ENCODE peak calls at places on chromosomes 6 and 20, in seven cellular contexts. J is kidney; S is CD8-positive, alpha-beta T cell; X is WTC11; F is psoas muscle; C is GM12865; K is right lobe of liver. T is an unnamed sample.
A peak's percentile ranks its signal among the peaks of the same experiment; 100 is the strongest.

GRCh38 chr6:157059781-157060180 is 263.5 kb downstream of the TMEM242 start:
- DNase-seq in J (no peak), S (no peak), X (no peak), F (no peak), C (no peak), K (no peak), T (no peak)

GRCh38 chr20:25035924-25036323 is 22.0 kb downstream of the ACSS1 start:
- DNase-seq in J (peak; percentile 3), S (no peak), X (no peak), F (no peak), C (peak; percentile 53), K (no peak), T (no peak)

GRCh38 chr20:19621072-19621471 is 137.0 kb upstream of the RIN2 start:
- DNase-seq in J (no peak), S (no peak), X (no peak), F (no peak), C (no peak), K (no peak), T (no peak)

GRCh38 chr20:64242003-64242796 is 13.3 kb upstream of the PCMTD2 start:
- DNase-seq in J (peak; percentile 61), S (no peak), X (no peak), F (no peak), C (no peak), K (no peak), T (no peak)

GRCh38 chr6:157800420-157801237 is 22.4 kb upstream of the SNX9 start:
- DNase-seq in J (no peak), S (no peak), X (no peak), F (no peak), C (peak; percentile 79), K (no peak), T (peak; percentile 56)

GRCh38 chr20:62651285-62652021 is 9.2 kb downstream of the SLCO4A1 start:
- DNase-seq in J (peak; percentile 91), S (peak; percentile 79), X (no peak), F (peak; percentile 61), C (peak; percentile 96), K (no peak), T (peak; percentile 89)

GRCh38 chr20:26163890-26164289 is 467.2 kb upstream of the ZNF337 start:
- DNase-seq in J (no peak), S (no peak), X (no peak), F (no peak), C (no peak), K (no peak), T (no peak)

GRCh38 chr6:90401933-90402830 is 105.5 kb upstream of the BACH2 start:
- DNase-seq in J (peak; percentile 41), S (peak; percentile 26), X (no peak), F (no peak), C (peak; percentile 38), K (no peak), T (no peak)

GRCh38 chr6:37303891-37304503 is 46.1 kb upstream of the TMEM217 start:
- DNase-seq in J (no peak), S (no peak), X (no peak), F (no peak), C (peak; percentile 45), K (no peak), T (peak; percentile 50)

GRCh38 chr20:32326507-32326851 is 31.7 kb upstream of the ASXL1 start:
- DNase-seq in J (no peak), S (no peak), X (no peak), F (no peak), C (no peak), K (no peak), T (no peak)

GRCh38 chr6:15922510-15923307 is 206.2 kb upstream of the MYLIP start:
- DNase-seq in J (no peak), S (no peak), X (no peak), F (no peak), C (no peak), K (peak; percentile 27), T (no peak)

GRCh38 chr6:150741633-150742200 is 123.8 kb upstream of the MTHFD1L start:
- DNase-seq in J (no peak), S (no peak), X (peak; percentile 40), F (no peak), C (peak; percentile 51), K (no peak), T (peak; percentile 56)

GRCh38 chr6:146883640-146884531 is 285.1 kb downstream of the ADGB start:
- DNase-seq in J (no peak), S (no peak), X (no peak), F (no peak), C (no peak), K (no peak), T (no peak)

GRCh38 chr20:17584684-17585083 is 14.8 kb downstream of the DSTN start:
- DNase-seq in J (no peak), S (no peak), X (no peak), F (no peak), C (no peak), K (no peak), T (no peak)

GRCh38 chr6:106967936-106968555 is 6.5 kb downstream of the CD24 start:
- DNase-seq in J (peak; percentile 54), S (no peak), X (no peak), F (no peak), C (no peak), K (no peak), T (no peak)

GRCh38 chr6:106964954-106965353 is 9.6 kb downstream of the CD24 start:
- DNase-seq in J (no peak), S (no peak), X (no peak), F (no peak), C (no peak), K (no peak), T (no peak)

GRCh38 chr6:106964099-106964498 is 10.4 kb downstream of the CD24 start:
- DNase-seq in J (no peak), S (no peak), X (no peak), F (no peak), C (no peak), K (no peak), T (no peak)

GRCh38 chr6:106966671-106967522 is 7.6 kb downstream of the CD24 start:
- DNase-seq in J (peak; percentile 55), S (no peak), X (no peak), F (no peak), C (no peak), K (no peak), T (no peak)

GRCh38 chr6:106966229-106966628 is 8.3 kb downstream of the CD24 start:
- DNase-seq in J (no peak), S (no peak), X (no peak), F (no peak), C (no peak), K (no peak), T (no peak)
- TF ChIP-seq CTCF in J (no peak), S (no peak), X (no peak), F (no peak), C (no peak), K (no peak), T (no peak)

GRCh38 chr6:69775941-69776340 is 20.9 kb downstream of the LMBRD1 start:
- DNase-seq in J (no peak), S (no peak), X (no peak), F (no peak), C (no peak), K (no peak), T (no peak)

GRCh38 chr6:69783124-69783523 is 13.7 kb downstream of the LMBRD1 start:
- DNase-seq in J (no peak), S (no peak), X (no peak), F (no peak), C (no peak), K (no peak), T (no peak)

GRCh38 chr6:69784595-69785377 is 12.0 kb downstream of the LMBRD1 start:
- DNase-seq in J (no peak), S (no peak), X (no peak), F (no peak), C (peak; percentile 36), K (no peak), T (no peak)

GRCh38 chr6:69785697-69786096 is 11.1 kb downstream of the LMBRD1 start:
- DNase-seq in J (no peak), S (no peak), X (no peak), F (no peak), C (no peak), K (no peak), T (no peak)

GRCh38 chr6:69780585-69781178 is 16.1 kb downstream of the LMBRD1 start:
- DNase-seq in J (no peak), S (no peak), X (no peak), F (no peak), C (no peak), K (no peak), T (no peak)
- TF ChIP-seq CTCF in J (no peak), S (no peak), X (no peak), F (no peak), C (no peak), K (no peak), T (no peak)

GRCh38 chr20:23782366-23782983 is 31.7 kb upstream of the CST1 start:
- DNase-seq in J (no peak), S (no peak), X (no peak), F (no peak), C (peak; percentile 28), K (no peak), T (no peak)
- TF ChIP-seq CTCF in J (peak; percentile 39), S (peak; percentile 20), X (peak; percentile 41), F (peak; percentile 40), C (peak; percentile 69), K (peak; percentile 47), T (peak; percentile 46)

GRCh38 chr6:26223677-26224546 is 136.7 kb downstream of the HFE start:
- DNase-seq in J (no peak), S (peak; percentile 42), X (no peak), F (no peak), C (peak; percentile 89), K (peak; percentile 54), T (peak; percentile 61)

GRCh38 chr6:26225848-26226590 is 138.8 kb downstream of the HFE start:
- DNase-seq in J (no peak), S (no peak), X (no peak), F (no peak), C (no peak), K (no peak), T (no peak)

GRCh38 chr6:26223213-26223612 is 136.0 kb downstream of the HFE start:
- DNase-seq in J (no peak), S (no peak), X (no peak), F (no peak), C (peak; percentile 30), K (no peak), T (no peak)

GRCh38 chr6:26224547-26224912 is 137.3 kb downstream of the HFE start:
- DNase-seq in J (no peak), S (no peak), X (no peak), F (no peak), C (no peak), K (no peak), T (no peak)

GRCh38 chr6:26224940-26225847 is 138.0 kb downstream of the HFE start:
- DNase-seq in J (no peak), S (no peak), X (peak; percentile 86), F (no peak), C (peak; percentile 36), K (no peak), T (no peak)
- TF ChIP-seq CTCF in J (no peak), S (no peak), X (no peak), F (no peak), C (no peak), K (no peak), T (no peak)

GRCh38 chr20:50344232-50345071 is 153.8 kb downstream of the CEBPB start:
- DNase-seq in J (no peak), S (no peak), X (peak; percentile 51), F (no peak), C (peak; percentile 15), K (no peak), T (no peak)
- TF ChIP-seq CTCF in J (no peak), S (no peak), X (peak; percentile 34), F (no peak), C (peak; percentile 27), K (no peak), T (no peak)

T was measured in GM13976.